ENCODE peak calls at places on chromosomes 6 and 20, in four cellular contexts. S, Y, Z and H are unnamed samples.

GRCh38 chr20:37524859-37525708 is 2.6 kb downstream of the BLCAP start:
- DNase-seq in S (no peak), Y (no peak), Z (no peak), H (no peak)

GRCh38 chr6:52672422-52673025 is 1.6 kb downstream of the TMEM14A start:
- DNase-seq in S (no peak), Y (no peak), Z (peak; percentile 86), H (no peak)

GRCh38 chr6:28296520-28297060 is 15.2 kb downstream of the PGBD1 start:
- DNase-seq in S (no peak), Y (no peak), Z (no peak), H (no peak)

GRCh38 chr6:106894978-106895702 is 79.4 kb downstream of the CD24 start:
- DNase-seq in S (no peak), Y (no peak), Z (peak; percentile 59), H (no peak)

GRCh38 chr6:33974471-33974870 is 170.7 kb upstream of the MLN start:
- DNase-seq in S (no peak), Y (no peak), Z (peak; percentile 5), H (no peak)

GRCh38 chr6:132491303-132491702 is 21.6 kb downstream of the STX7 start:
- DNase-seq in S (no peak), Y (no peak), Z (peak; percentile 33), H (no peak)

GRCh38 chr20:40667503-40667902 is 21.5 kb downstream of the MAFB start:
- DNase-seq in S (no peak), Y (no peak), Z (no peak), H (no peak)

GRCh38 chr20:47785321-47785899 is at the start of gene SULF2:
- DNase-seq in S (no peak), Y (peak; percentile 85), Z (no peak), H (peak; percentile 52)

GRCh38 chr6:155832596-155832995 is 377.0 kb upstream of the NOX3 start:
- DNase-seq in S (no peak), Y (no peak), Z (no peak), H (no peak)

GRCh38 chr6:42177514-42178364 is 4.6 kb downstream of the GUCA1A start:
- DNase-seq in S (no peak), Y (no peak), Z (no peak), H (peak; percentile 34)

GRCh38 chr6:57177545-57178225 is 5.6 kb downstream of the BAG2 start:
- DNase-seq in S (no peak), Y (peak; percentile 68), Z (no peak), H (peak; percentile 70)

GRCh38 chr6:129163551-129163950 is 280.6 kb downstream of the LAMA2 start:
- DNase-seq in S (no peak), Y (no peak), Z (no peak), H (no peak)

GRCh38 chr6:42545226-42545773 is 18.5 kb upstream of the UBR2 start:
- DNase-seq in S (no peak), Y (no peak), Z (no peak), H (no peak)

GRCh38 chr6:150685860-150686259 is 86.2 kb downstream of the PLEKHG1 start:
- DNase-seq in S (peak; percentile 11), Y (no peak), Z (no peak), H (peak; percentile 84)

GRCh38 chr20:63497946-63498935 is 642 bp downstream of the EEF1A2 start:
- DNase-seq in S (no peak), Y (peak; percentile 17), Z (peak; percentile 85), H (no peak)

GRCh38 chr20:35791823-35792222 is 20.0 kb downstream of the PHF20 start:
- DNase-seq in S (no peak), Y (no peak), Z (no peak), H (no peak)

GRCh38 chr6:139882234-139882633 is 507.8 kb upstream of the CITED2 start:
- DNase-seq in S (no peak), Y (no peak), Z (no peak), H (peak; percentile 33)

GRCh38 chr6:166569206-166569605 is 17.3 kb downstream of the RAMACL start:
- DNase-seq in S (no peak), Y (no peak), Z (no peak), H (no peak)

GRCh38 chr6:70413829-70414494 is 654 bp downstream of the FAM135A start:
- DNase-seq in S (no peak), Y (no peak), Z (no peak), H (peak; percentile 30)

GRCh38 chr6:56510984-56511531 is 131.6 kb downstream of the DST start:
- DNase-seq in S (no peak), Y (no peak), Z (peak; percentile 62), H (no peak)

GRCh38 chr6:95383878-95384277 is 193.5 kb upstream of the MANEA start:
- DNase-seq in S (no peak), Y (no peak), Z (no peak), H (no peak)

GRCh38 chr6:906920-907319 is 214.0 kb upstream of the EXOC2 start:
- DNase-seq in S (no peak), Y (no peak), Z (no peak), H (no peak)

GRCh38 chr20:46770330-46771194 is 61.1 kb downstream of the SLC2A10 start:
- DNase-seq in S (no peak), Y (no peak), Z (no peak), H (no peak)

DNA sequence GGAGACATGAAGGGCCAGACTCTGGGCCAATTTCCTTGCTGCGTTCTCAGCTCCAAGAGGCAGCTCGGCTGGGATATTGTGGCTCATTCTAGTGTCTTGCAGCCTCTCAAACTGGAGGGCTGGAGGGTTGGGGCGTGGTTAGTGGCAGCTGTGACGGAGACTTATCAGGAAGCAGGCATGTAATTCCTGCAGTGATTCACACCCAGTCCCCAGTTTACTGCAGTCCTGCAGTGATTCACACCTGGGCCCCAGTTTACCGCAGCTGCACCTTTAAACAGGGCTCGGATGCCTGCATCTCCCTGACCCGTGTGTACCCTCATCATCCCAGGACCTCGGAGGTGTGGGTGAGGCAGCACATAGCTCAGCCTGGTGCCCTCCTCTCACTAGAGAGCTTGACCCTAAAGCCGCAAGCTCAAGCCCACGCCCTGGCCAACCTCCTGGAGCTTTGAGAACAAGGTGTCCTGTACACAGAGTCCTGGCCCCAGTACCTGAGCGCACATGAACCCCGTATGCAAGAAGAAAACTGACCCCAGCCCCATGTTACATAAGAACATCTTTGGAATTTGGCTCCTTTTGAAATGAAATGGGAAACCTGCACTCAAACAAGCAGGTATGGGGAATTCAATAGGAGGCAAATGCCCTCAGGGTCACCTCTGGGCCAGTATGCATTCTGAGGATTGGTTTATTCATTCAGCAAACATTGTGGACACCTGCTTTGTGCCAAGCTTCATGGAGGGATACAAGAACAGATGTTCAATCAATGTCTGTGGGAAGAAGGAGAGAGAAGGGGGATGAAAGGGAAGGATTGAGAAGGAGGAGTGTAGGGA is 55.3 kb upstream of the FAM83D start:
- DNase-seq in S (no peak), Y (no peak), Z (no peak), H (no peak)
- TF ChIP-seq POLR2A in S (no peak), Y (no peak), Z (no peak), H (no peak)

GRCh38 chr6:25498510-25498909 is 153.5 kb upstream of the SCGN start:
- DNase-seq in S (no peak), Y (no peak), Z (no peak), H (no peak)
- H3K4me3 ChIP-seq in S (no peak overlapping the region), Y (no peak overlapping the region), Z (no peak overlapping the region), H (no peak overlapping the region)

DNA sequence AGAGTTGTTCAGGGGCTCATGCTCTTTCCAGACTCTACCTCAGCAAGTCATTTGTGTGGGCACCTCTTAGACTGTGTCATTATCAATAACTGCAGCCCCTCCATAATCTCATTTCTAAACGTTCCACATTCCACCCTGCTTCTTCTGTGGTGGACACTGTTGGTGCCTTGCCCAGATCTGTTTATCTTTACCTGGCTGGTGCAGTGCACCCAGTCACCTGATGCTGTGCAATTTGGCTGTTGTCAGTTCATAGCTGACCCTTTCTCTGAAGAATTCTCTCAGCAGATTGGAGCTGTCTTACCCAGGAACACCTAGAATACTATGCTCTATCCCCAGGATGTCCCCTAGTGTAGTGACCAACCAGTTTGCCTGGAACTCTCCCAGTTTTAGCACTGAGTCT is 80.0 kb downstream of the ATRN start:
- DNase-seq in S (no peak), Y (no peak), Z (peak; percentile 25), H (no peak)
- TF ChIP-seq POLR2A in S (no peak), Y (no peak), Z (no peak), H (no peak)

DNA sequence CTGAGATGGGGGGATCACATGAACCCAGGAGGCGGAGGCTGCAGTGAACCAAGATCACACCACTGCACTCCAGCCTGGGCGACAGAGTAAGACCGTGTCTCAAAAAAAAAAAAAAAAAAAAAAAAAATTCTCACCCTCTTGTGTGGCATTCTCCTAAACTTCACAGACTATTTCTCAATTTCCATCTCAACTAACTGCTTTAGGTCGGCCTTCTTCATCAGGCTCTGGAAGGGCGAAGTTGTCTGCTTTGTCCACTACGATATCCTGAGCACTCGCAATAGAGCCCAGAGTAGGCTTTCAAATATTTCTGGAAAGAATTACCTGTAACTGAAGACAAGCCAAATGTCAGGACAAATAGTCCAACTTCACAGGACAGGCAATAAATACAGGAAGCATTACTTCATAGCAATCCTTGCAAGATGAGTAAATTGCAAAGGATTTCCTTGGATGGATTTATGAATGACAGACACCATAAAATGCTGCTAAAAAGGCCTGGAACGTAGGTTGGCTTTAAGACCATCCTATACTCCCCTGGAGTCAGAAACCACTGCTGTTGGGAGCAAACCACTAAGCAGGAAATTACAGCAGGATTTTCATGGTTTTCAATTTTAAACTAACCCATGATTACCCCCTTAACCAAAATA is 116.3 kb upstream of the SLC2A12 start:
- DNase-seq in S (no peak), Y (peak; percentile 24), Z (no peak), H (no peak)
- H3K4me3 ChIP-seq in S (no peak overlapping the region), Y (no peak overlapping the region), Z (no peak overlapping the region), H (no peak overlapping the region)

GRCh38 chr6:20401403-20402180 is at the start of gene E2F3:
- DNase-seq in S (peak; percentile 98), Y (peak; percentile 99), Z (peak; percentile 100), H (peak; percentile 100)
- TF ChIP-seq POLR2A in S (peak; percentile 87), Y (no peak), Z (peak; percentile 50), H (no peak)

DNA sequence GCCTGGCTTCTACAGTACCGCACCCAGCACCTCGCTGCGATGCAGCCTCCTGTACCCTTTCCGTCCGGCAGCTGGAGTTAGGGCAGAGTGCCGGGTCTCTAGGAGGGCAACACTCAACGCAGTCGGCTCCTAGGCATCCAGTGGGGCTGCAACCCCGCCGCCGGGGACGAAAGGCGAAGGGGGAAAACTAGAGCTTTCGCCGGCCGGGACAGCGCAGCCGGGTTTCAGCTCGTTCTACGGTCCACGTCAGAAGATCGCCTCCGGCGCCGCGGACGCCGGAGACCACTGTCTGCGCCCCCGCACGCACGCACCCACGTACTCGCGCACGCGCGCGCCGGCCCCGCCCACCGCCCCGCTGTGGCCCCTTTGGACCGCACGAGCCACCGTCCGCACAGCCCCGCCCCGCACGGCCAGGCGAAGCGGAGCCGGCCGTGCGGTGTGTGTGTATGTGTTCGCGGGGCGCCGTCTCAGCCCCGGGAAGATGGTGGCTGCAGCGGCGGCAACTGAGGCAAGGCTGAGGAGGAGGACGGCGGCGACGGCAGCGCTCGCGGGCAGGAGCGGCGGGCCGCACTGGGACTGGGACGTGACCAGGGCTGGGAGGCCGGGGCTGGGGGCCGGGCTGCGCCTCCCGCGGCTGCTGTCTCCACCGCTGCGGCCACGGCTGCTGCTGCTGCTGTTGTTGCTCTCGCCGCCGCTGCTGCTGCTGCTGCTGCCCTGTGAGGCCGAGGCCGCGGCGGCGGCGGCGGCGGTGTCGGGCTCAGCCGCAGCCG is at the start of gene ATRN:
- DNase-seq in S (peak; percentile 47), Y (peak; percentile 94), Z (peak; percentile 88), H (peak; percentile 95)
- H3K4me3 ChIP-seq in S (peak within 1 kb of the TSS; percentile 79), Y (peak within 1 kb of the TSS; percentile 95), Z (peak within 1 kb of the TSS; percentile 91), H (peak within 1 kb of the TSS; percentile 85)

DNA sequence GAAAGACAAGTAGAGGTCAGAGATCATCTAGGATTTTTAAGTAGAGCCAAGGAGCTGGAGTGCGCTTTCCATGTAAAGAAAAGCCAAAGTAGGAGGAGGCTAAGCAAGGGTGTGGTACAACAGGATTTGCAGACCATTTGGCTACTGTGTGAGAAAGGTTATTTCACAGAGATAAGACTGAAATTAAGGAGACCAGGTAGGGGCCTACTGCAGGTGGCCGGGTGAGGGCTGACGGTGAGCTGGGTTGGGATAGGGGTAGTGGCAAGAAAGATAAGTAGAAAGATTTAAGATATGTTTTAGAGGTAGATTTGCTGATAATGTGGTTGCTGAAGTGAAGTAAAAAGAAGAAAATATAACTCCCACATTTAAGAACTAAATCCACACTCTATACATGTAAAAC is 3.8 kb downstream of the BLOC1S5 start:
- DNase-seq in S (no peak), Y (no peak), Z (no peak), H (no peak)
- TF ChIP-seq POLR2A in S (no peak), Y (no peak), Z (no peak), H (no peak)